ENCODE peak calls at places on chromosomes 11 and 22, in four cellular contexts. S, Q, H and O are unnamed samples.

GRCh38 chr11:126561327-126561893 is 205.9 kb downstream of the ST3GAL4 start:
- DNase-seq in S (peak), Q (peak), H (peak), O (no peak)

GRCh38 chr11:66107600-66108151 is 37.6 kb downstream of the PACS1 start:
- DNase-seq in S (no peak), Q (no peak), H (no peak), O (no peak)

GRCh38 chr11:103927535-103927934 is 108.9 kb upstream of the DDI1 start:
- DNase-seq in S (no peak), Q (no peak), H (no peak), O (no peak)

GRCh38 chr11:116990061-116990473 is 108.2 kb downstream of the SIK3 start:
- DNase-seq in S (no peak), Q (no peak), H (peak), O (no peak)

GRCh38 chr11:34214961-34215805 is 109.8 kb downstream of the NAT10 start:
- DNase-seq in S (no peak), Q (no peak), H (no peak), O (no peak)

GRCh38 chr22:28142361-28142801 is 223.3 kb upstream of the PITPNB start:
- DNase-seq in S (peak), Q (no peak), H (peak), O (no peak)

GRCh38 chr11:111819161-111820058 is 52.0 kb downstream of the ALG9 start:
- DNase-seq in S (no peak), Q (no peak), H (peak), O (no peak)

GRCh38 chr11:131498631-131499053 is 128.2 kb downstream of the NTM start:
- DNase-seq in S (no peak), Q (no peak), H (no peak), O (no peak)

GRCh38 chr11:96393753-96394348 is 4.0 kb downstream of the JRKL start:
- DNase-seq in S (peak), Q (no peak), H (no peak), O (no peak)

GRCh38 chr11:66070604-66071325 is 693 bp downstream of the PACS1 start:
- DNase-seq in S (peak), Q (peak), H (peak), O (peak)

GRCh38 chr11:72814139-72814830 is at the start of gene ATG16L2:
- DNase-seq in S (peak), Q (peak), H (peak), O (peak)

GRCh38 chr11:133343951-133344350 is 188.3 kb downstream of the OPCML start:
- DNase-seq in S (no peak), Q (no peak), H (no peak), O (no peak)

GRCh38 chr11:130522284-130522961 is 74.0 kb downstream of the ADAMTS15 start:
- DNase-seq in S (peak), Q (no peak), H (peak), O (peak)

GRCh38 chr22:36365020-36365411 is 22.8 kb downstream of the MYH9 start:
- DNase-seq in S (no peak), Q (no peak), H (peak), O (no peak)

GRCh38 chr22:27474711-27475547 is 326.6 kb downstream of the MN1 start:
- DNase-seq in S (no peak), Q (no peak), H (peak), O (no peak)

GRCh38 chr11:44617671-44618461 is 52.4 kb downstream of the CD82 start:
- DNase-seq in S (no peak), Q (no peak), H (no peak), O (no peak)

GRCh38 chr11:69694781-69695180 is 9.0 kb downstream of the FGF19 start:
- DNase-seq in S (no peak), Q (no peak), H (no peak), O (no peak)

GRCh38 chr11:72224587-72225410 is at the start of gene INPPL1:
- DNase-seq in S (peak), Q (peak), H (peak), O (peak)

GRCh38 chr22:32206774-32207758 is 2.2 kb upstream of the RFPL2 start:
- DNase-seq in S (peak), Q (peak), H (peak), O (no peak)

GRCh38 chr22:39663751-39664150 is 93.2 kb downstream of the CACNA1I start:
- DNase-seq in S (no peak), Q (no peak), H (no peak), O (no peak)

GRCh38 chr11:83285131-83285770 is 916 bp downstream of the CCDC90B start:
- DNase-seq in S (no peak), Q (no peak), H (no peak), O (no peak)

GRCh38 chr11:61072316-61073109 is 29.8 kb upstream of the CD5 start:
- DNase-seq in S (no peak), Q (no peak), H (no peak), O (no peak)

GRCh38 chr22:37193629-37194191 is 5.7 kb upstream of the C1QTNF6 start:
- DNase-seq in S (no peak), Q (no peak), H (peak), O (peak)

GRCh38 chr11:14954581-14954980 is 17.6 kb downstream of the CALCA start:
- DNase-seq in S (no peak), Q (no peak), H (no peak), O (no peak)

GRCh38 chr11:68373189-68373809 is 60.9 kb downstream of the LRP5 start:
- DNase-seq in S (no peak), Q (no peak), H (no peak), O (peak)

GRCh38 chr11:88178211-88178610 is 3.0 kb upstream of the RAB38 start:
- DNase-seq in S (no peak), Q (no peak), H (no peak), O (no peak)

GRCh38 chr11:27244900-27245299 is 118.1 kb downstream of the CCDC34 start:
- DNase-seq in S (no peak), Q (no peak), H (no peak), O (no peak)